ENCODE peak calls at places on chromosomes 16 and 17, in ten cellular contexts. One of them, this sample, is unnamed. For H3K4me1, the result is how much of the 10 kb centered on the place peaks cover.

GRCh38 chr17:50778988-50779387 is 11.7 kb upstream of the ANKRD40CL start:
- DNase-seq in adrenal gland: no peak
- DNase-seq in lung: no peak
- DNase-seq in ovary: no peak
- DNase-seq in astrocyte: no peak
- DNase-seq in A549: no peak
- DNase-seq in IMR-90: no peak
- DNase-seq in neuronal stem cell: no peak
- DNase-seq in colonic mucosa: no peak
- DNase-seq in heart right ventricle: no peak
- DNase-seq in this sample: no peak

GRCh38 chr17:76791053-76791980 is 53.4 kb downstream of the MFSD11 start:
- DNase-seq in colonic mucosa: no peak
- DNase-seq in ovary: no peak
- DNase-seq in IMR-90: peak
- DNase-seq in A549: peak
- DNase-seq in adrenal gland: peak
- DNase-seq in neuronal stem cell: no peak
- DNase-seq in heart right ventricle: peak
- DNase-seq in lung: no peak
- DNase-seq in astrocyte: peak
- DNase-seq in this sample: peak

GRCh38 chr17:39791296-39791992 is 53.7 kb downstream of the GRB7 start:
- DNase-seq in colonic mucosa: no peak
- DNase-seq in neuronal stem cell: peak
- DNase-seq in IMR-90: no peak
- DNase-seq in astrocyte: no peak
- DNase-seq in ovary: no peak
- DNase-seq in lung: no peak
- DNase-seq in A549: no peak
- DNase-seq in adrenal gland: no peak
- DNase-seq in heart right ventricle: no peak
- DNase-seq in this sample: no peak

GRCh38 chr17:31967643-31968042 is 30.8 kb downstream of the SUZ12 start:
- DNase-seq in ovary: no peak
- DNase-seq in heart right ventricle: no peak
- DNase-seq in A549: peak
- DNase-seq in neuronal stem cell: no peak
- DNase-seq in adrenal gland: no peak
- DNase-seq in astrocyte: no peak
- DNase-seq in lung: no peak
- DNase-seq in colonic mucosa: no peak
- DNase-seq in IMR-90: no peak
- DNase-seq in this sample: no peak

GRCh38 chr17:58060596-58061191 is 22.5 kb upstream of the DYNLL2 start:
- DNase-seq in A549: no peak
- DNase-seq in lung: peak
- DNase-seq in adrenal gland: peak
- DNase-seq in astrocyte: peak
- DNase-seq in neuronal stem cell: no peak
- DNase-seq in IMR-90: peak
- DNase-seq in colonic mucosa: no peak
- DNase-seq in heart right ventricle: peak
- DNase-seq in ovary: peak
- DNase-seq in this sample: peak

GRCh38 chr17:19958023-19958422 is 19.6 kb downstream of the AKAP10 start:
- DNase-seq in astrocyte: peak
- DNase-seq in ovary: no peak
- DNase-seq in heart right ventricle: no peak
- DNase-seq in adrenal gland: peak
- DNase-seq in lung: no peak
- DNase-seq in neuronal stem cell: peak
- DNase-seq in colonic mucosa: no peak
- DNase-seq in A549: peak
- DNase-seq in IMR-90: peak
- DNase-seq in this sample: no peak

GRCh38 chr17:69944406-69944805 is 130.6 kb upstream of the KCNJ16 start:
- DNase-seq in neuronal stem cell: no peak
- DNase-seq in astrocyte: no peak
- DNase-seq in adrenal gland: no peak
- DNase-seq in lung: no peak
- DNase-seq in heart right ventricle: no peak
- DNase-seq in IMR-90: no peak
- DNase-seq in A549: no peak
- DNase-seq in colonic mucosa: no peak
- DNase-seq in ovary: no peak
- DNase-seq in this sample: no peak

GRCh38 chr17:82553210-82553930 is 33.8 kb downstream of the FOXK2 start:
- DNase-seq in A549: no peak
- DNase-seq in ovary: no peak
- DNase-seq in lung: no peak
- DNase-seq in astrocyte: no peak
- DNase-seq in neuronal stem cell: no peak
- DNase-seq in heart right ventricle: no peak
- DNase-seq in colonic mucosa: no peak
- DNase-seq in adrenal gland: peak
- DNase-seq in IMR-90: no peak
- DNase-seq in this sample: no peak

DNA sequence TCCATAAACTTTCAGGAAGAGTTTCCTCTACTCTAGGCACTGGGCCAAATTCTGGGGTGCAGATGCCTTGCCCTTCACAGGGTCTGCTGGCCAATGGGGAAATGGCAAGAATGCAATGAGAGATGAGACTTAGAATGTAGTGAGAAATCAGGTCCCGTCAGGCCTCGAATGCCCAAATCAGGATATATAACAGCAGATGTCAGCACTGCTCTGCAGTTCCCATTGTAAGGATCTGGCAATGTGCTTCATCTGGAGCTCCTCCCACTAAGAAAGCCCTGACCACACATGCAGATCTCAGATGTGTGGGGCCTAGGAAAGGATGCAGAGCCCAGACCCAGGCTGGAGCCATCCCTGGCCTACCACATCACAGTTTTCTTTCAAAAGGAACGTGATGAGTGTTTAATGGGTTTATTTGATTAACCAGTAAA is 13.9 kb upstream of the LPCAT2 start:
- DNase-seq in adrenal gland: peak
- DNase-seq in heart right ventricle: no peak
- DNase-seq in IMR-90: peak
- DNase-seq in lung: peak
- DNase-seq in ovary: no peak
- DNase-seq in colonic mucosa: peak
- DNase-seq in neuronal stem cell: no peak
- DNase-seq in astrocyte: peak
- DNase-seq in A549: peak
- DNase-seq in this sample: peak
- H3K4me1 ChIP-seq in adrenal gland: under half
- H3K4me1 ChIP-seq in heart right ventricle: under half
- H3K4me1 ChIP-seq in IMR-90: under half
- H3K4me1 ChIP-seq in lung: under half
- H3K4me1 ChIP-seq in ovary: under half
- H3K4me1 ChIP-seq in colonic mucosa: under half
- H3K4me1 ChIP-seq in neuronal stem cell: under half
- H3K4me1 ChIP-seq in astrocyte: under half
- H3K4me1 ChIP-seq in A549: under half
- H3K4me1 ChIP-seq in this sample: under half

GRCh38 chr16:30474684-30475083 is 2.1 kb downstream of the ITGAL start:
- DNase-seq in IMR-90: no peak
- DNase-seq in lung: no peak
- DNase-seq in neuronal stem cell: no peak
- DNase-seq in A549: no peak
- DNase-seq in ovary: no peak
- DNase-seq in colonic mucosa: no peak
- DNase-seq in astrocyte: no peak
- DNase-seq in heart right ventricle: no peak
- DNase-seq in adrenal gland: no peak
- DNase-seq in this sample: no peak

GRCh38 chr16:30470632-30471007 is 1.9 kb upstream of the ITGAL start:
- DNase-seq in neuronal stem cell: no peak
- DNase-seq in astrocyte: no peak
- DNase-seq in adrenal gland: no peak
- DNase-seq in heart right ventricle: no peak
- DNase-seq in ovary: no peak
- DNase-seq in IMR-90: no peak
- DNase-seq in A549: no peak
- DNase-seq in lung: no peak
- DNase-seq in colonic mucosa: no peak
- DNase-seq in this sample: no peak

GRCh38 chr16:30473231-30474061 is 904 bp downstream of the ITGAL start:
- DNase-seq in colonic mucosa: no peak
- DNase-seq in A549: no peak
- DNase-seq in lung: no peak
- DNase-seq in adrenal gland: no peak
- DNase-seq in neuronal stem cell: no peak
- DNase-seq in astrocyte: no peak
- DNase-seq in heart right ventricle: peak
- DNase-seq in IMR-90: no peak
- DNase-seq in ovary: no peak
- DNase-seq in this sample: no peak

GRCh38 chr16:30474062-30474452 is 1.5 kb downstream of the ITGAL start:
- DNase-seq in IMR-90: no peak
- DNase-seq in neuronal stem cell: no peak
- DNase-seq in astrocyte: no peak
- DNase-seq in A549: no peak
- DNase-seq in lung: no peak
- DNase-seq in ovary: no peak
- DNase-seq in adrenal gland: no peak
- DNase-seq in heart right ventricle: peak
- DNase-seq in colonic mucosa: no peak
- DNase-seq in this sample: no peak

DNA sequence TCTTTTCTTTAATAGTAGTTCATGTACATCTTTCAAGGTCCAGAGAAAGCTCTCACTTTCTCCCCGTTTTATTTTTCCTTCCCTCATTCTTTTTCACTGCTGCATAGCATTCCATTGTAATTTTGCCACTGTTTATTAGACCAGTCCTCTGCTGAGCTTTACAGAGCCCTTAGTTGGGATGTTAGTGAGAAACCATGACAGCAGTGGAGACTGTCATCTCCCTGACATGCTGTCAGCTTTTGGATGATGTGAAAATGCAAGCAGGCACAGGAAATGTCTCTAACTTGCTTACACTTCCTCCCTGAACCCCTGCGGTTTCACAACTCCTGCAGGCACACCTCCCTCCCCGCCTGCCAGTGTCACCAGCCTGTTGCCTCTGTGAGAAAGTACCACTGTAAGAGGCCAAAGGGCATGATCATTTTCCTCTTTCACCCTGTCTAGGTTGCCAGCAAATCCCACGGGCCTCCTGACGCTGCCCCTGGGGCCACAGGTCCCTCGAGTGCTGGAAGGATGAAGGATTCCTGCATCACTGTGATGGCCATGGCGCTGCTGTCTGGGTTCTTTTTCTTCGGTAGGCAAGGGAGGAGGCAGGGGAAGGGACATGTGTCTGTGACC is at the start of gene ITGAL:
- DNase-seq in astrocyte: no peak
- DNase-seq in IMR-90: no peak
- DNase-seq in lung: peak
- DNase-seq in adrenal gland: peak
- DNase-seq in neuronal stem cell: no peak
- DNase-seq in A549: no peak
- DNase-seq in ovary: no peak
- DNase-seq in colonic mucosa: peak
- DNase-seq in heart right ventricle: peak
- DNase-seq in this sample: no peak
- H3K4me3 ChIP-seq in astrocyte: no peak
- H3K4me3 ChIP-seq in IMR-90: no peak
- H3K4me3 ChIP-seq in lung: no peak
- H3K4me3 ChIP-seq in adrenal gland: no peak
- H3K4me3 ChIP-seq in neuronal stem cell: no peak
- H3K4me3 ChIP-seq in A549: no peak
- H3K4me3 ChIP-seq in ovary: no peak
- H3K4me3 ChIP-seq in colonic mucosa: peak
- H3K4me3 ChIP-seq in heart right ventricle: no peak
- H3K4me3 ChIP-seq in this sample: no peak

GRCh38 chr16:81483064-81483969 is 38.7 kb downstream of the CMIP start:
- DNase-seq in lung: no peak
- DNase-seq in heart right ventricle: no peak
- DNase-seq in ovary: no peak
- DNase-seq in A549: no peak
- DNase-seq in colonic mucosa: no peak
- DNase-seq in neuronal stem cell: no peak
- DNase-seq in IMR-90: peak
- DNase-seq in adrenal gland: no peak
- DNase-seq in astrocyte: no peak
- DNase-seq in this sample: no peak
- H3K4me1 ChIP-seq in lung: under half
- H3K4me1 ChIP-seq in heart right ventricle: under half
- H3K4me1 ChIP-seq in ovary: under half
- H3K4me1 ChIP-seq in A549: half or more
- H3K4me1 ChIP-seq in colonic mucosa: under half
- H3K4me1 ChIP-seq in neuronal stem cell: under half
- H3K4me1 ChIP-seq in IMR-90: under half
- H3K4me1 ChIP-seq in adrenal gland: half or more
- H3K4me1 ChIP-seq in astrocyte: under half
- H3K4me1 ChIP-seq in this sample: under half

GRCh38 chr17:43212641-43213490 is 1.2 kb downstream of the TMEM106A start:
- DNase-seq in colonic mucosa: peak
- DNase-seq in heart right ventricle: no peak
- DNase-seq in ovary: no peak
- DNase-seq in IMR-90: no peak
- DNase-seq in neuronal stem cell: no peak
- DNase-seq in astrocyte: no peak
- DNase-seq in adrenal gland: no peak
- DNase-seq in A549: no peak
- DNase-seq in lung: no peak
- DNase-seq in this sample: no peak
- H3K4me3 ChIP-seq in colonic mucosa: peak
- H3K4me3 ChIP-seq in heart right ventricle: peak
- H3K4me3 ChIP-seq in ovary: peak
- H3K4me3 ChIP-seq in IMR-90: peak
- H3K4me3 ChIP-seq in neuronal stem cell: no peak
- H3K4me3 ChIP-seq in astrocyte: peak
- H3K4me3 ChIP-seq in adrenal gland: no peak
- H3K4me3 ChIP-seq in A549: peak
- H3K4me3 ChIP-seq in lung: no peak
- H3K4me3 ChIP-seq in this sample: no peak

This sample was measured in uterus.